ENCODE peak calls at places on chromosomes 2 and 18, in four cellular contexts. One of them, this sample, is unnamed.

GRCh38 chr18:80112623-80113248 is 3.7 kb downstream of the ADNP2 start:
- DNase-seq in K562: peak; percentile 12
- DNase-seq in HepG2: peak; percentile 29
- DNase-seq in HCT116: no peak
- DNase-seq in this sample: no peak

GRCh38 chr2:106944220-106944619 is 58.3 kb upstream of the ST6GAL2 start:
- DNase-seq in K562: no peak
- DNase-seq in HCT116: no peak
- DNase-seq in HepG2: no peak
- DNase-seq in this sample: no peak

GRCh38 chr2:105183555-105184323 is 57.8 kb upstream of the GPR45 start:
- DNase-seq in K562: no peak
- DNase-seq in HepG2: no peak
- DNase-seq in HCT116: no peak
- DNase-seq in this sample: no peak

GRCh38 chr2:226802573-226802972 is 3.0 kb upstream of the IRS1 start:
- DNase-seq in HepG2: peak; percentile 86
- DNase-seq in K562: peak; percentile 48
- DNase-seq in HCT116: peak; percentile 81
- DNase-seq in this sample: no peak

GRCh38 chr2:36266536-36267121 is 88.9 kb upstream of the CRIM1 start:
- DNase-seq in HCT116: no peak
- DNase-seq in HepG2: no peak
- DNase-seq in K562: no peak
- DNase-seq in this sample: no peak

GRCh38 chr2:205967391-205968075 is 118.4 kb downstream of the INO80D start:
- DNase-seq in HepG2: no peak
- DNase-seq in HCT116: no peak
- DNase-seq in K562: no peak
- DNase-seq in this sample: no peak

GRCh38 chr18:27862056-27862682 is 314.8 kb downstream of the CDH2 start:
- DNase-seq in K562: no peak
- DNase-seq in HepG2: no peak
- DNase-seq in HCT116: no peak
- DNase-seq in this sample: no peak

GRCh38 chr18:49865401-49865800 is 52.1 kb upstream of the ACAA2 start:
- DNase-seq in HCT116: no peak
- DNase-seq in K562: no peak
- DNase-seq in HepG2: no peak
- DNase-seq in this sample: no peak

GRCh38 chr18:34959211-34959829 is 81.9 kb upstream of the MAPRE2 start:
- DNase-seq in HCT116: no peak
- DNase-seq in K562: no peak
- DNase-seq in HepG2: peak; percentile 92
- DNase-seq in this sample: no peak

GRCh38 chr2:48278590-48278989 is 251.4 kb upstream of the STON1 start:
- DNase-seq in HCT116: no peak
- DNase-seq in K562: no peak
- DNase-seq in HepG2: no peak
- DNase-seq in this sample: no peak

GRCh38 chr2:54492335-54492734 is 36.2 kb downstream of the SPTBN1 start:
- DNase-seq in HepG2: peak; percentile 60
- DNase-seq in HCT116: no peak
- DNase-seq in K562: no peak
- DNase-seq in this sample: no peak

GRCh38 chr18:79692056-79692455 is 12.5 kb downstream of the CTDP1 start:
- DNase-seq in K562: no peak
- DNase-seq in HepG2: no peak
- DNase-seq in HCT116: no peak
- DNase-seq in this sample: no peak

GRCh38 chr2:166612214-166612613 is 118.2 kb upstream of the SCN7A start:
- DNase-seq in K562: no peak
- DNase-seq in HepG2: no peak
- DNase-seq in HCT116: no peak
- DNase-seq in this sample: no peak

GRCh38 chr2:166614027-166614426 is 120.0 kb upstream of the SCN7A start:
- DNase-seq in HepG2: no peak
- DNase-seq in K562: no peak
- DNase-seq in HCT116: no peak
- DNase-seq in this sample: no peak

GRCh38 chr2:166613226-166613625 is 119.2 kb upstream of the SCN7A start:
- DNase-seq in K562: no peak
- DNase-seq in HCT116: no peak
- DNase-seq in HepG2: no peak
- DNase-seq in this sample: no peak

GRCh38 chr2:166609183-166609959 is 115.3 kb upstream of the SCN7A start:
- DNase-seq in K562: no peak
- DNase-seq in HepG2: peak; percentile 81
- DNase-seq in HCT116: no peak
- DNase-seq in this sample: no peak

DNA sequence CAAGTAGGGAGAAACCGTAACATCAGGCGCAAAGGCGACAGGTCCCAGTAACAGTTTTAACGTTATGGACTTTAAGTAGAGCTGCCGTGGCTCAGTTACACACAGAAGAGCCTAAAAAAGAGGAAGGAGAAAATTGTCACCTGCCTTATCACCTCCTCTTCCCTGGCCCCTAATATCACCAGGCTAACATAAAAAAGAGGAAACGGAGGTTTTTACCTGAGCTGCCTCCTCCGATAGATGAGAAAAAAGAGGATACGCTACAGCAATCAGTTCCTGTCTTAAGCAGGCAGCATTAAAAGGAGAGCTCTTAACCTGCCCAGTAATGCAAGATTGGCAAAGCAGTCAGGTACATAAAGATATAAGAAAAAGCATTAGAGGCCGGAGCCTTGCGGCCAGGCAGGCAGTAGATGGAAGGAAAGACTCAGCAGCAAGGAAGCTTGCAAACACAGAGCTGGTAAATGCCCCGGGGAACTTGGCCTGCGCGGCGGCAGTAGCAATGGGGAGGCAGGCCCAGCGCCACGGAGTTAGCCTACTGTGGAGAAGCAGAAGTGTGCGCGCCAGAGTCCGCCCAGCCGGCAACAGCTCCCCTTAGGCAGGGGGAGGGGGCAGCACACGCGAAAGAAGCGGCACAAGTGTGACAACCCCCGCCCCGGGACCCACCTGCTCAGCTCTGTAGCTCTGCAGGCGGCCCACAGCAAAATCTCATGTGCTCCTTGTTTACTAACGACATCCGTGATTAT is 116.3 kb upstream of the SCN7A start:
- DNase-seq in K562: no peak
- DNase-seq in HCT116: no peak
- DNase-seq in HepG2: no peak
- DNase-seq in this sample: no peak
- H3K4me1 ChIP-seq in K562: no peaks in the 10 kb centered on the region
- H3K4me1 ChIP-seq in HCT116: no peaks in the 10 kb centered on the region
- H3K4me1 ChIP-seq in HepG2: peaks cover 16% of the 10 kb centered on the region
- H3K4me1 ChIP-seq in this sample: no peaks in the 10 kb centered on the region

DNA sequence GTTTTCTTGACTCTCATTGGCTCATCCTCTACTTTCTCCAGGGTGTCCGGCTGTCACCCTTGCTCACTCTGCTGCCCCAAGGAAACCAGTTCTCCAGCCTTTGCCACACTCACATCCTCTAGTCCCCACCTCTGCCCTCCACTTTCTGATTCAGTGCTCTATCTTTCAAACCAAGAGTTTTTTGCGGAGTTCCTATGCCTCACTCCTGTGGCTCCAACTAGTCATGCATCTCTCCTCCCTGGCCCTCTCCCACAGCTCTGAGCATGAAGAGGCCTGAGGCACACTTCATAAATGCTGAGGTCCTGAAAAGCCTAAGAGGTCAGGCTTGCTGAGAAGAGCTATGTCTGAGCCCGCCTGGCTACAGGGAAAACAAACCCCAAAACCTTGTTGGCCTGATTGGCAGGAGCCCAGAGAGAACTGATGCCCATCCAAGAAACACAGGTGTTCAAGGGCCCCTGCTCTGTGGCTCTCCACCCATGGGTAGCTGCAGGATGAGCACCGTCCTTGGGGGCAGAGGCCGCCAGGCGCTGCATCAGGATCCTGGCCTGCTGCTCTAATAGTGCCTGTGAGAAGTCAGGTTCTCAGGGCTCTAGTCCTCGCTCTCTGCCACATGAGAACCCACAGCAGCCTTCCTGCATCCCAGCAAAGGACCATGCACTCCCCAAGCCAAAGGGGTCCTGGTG is 42.1 kb downstream of the HS1BP3 start:
- DNase-seq in HCT116: no peak
- DNase-seq in K562: no peak
- DNase-seq in HepG2: no peak
- DNase-seq in this sample: no peak
- H3K27ac ChIP-seq in HCT116: no peak overlapping the region
- H3K27ac ChIP-seq in K562: no peak overlapping the region
- H3K27ac ChIP-seq in HepG2: peak overlapping the region; percentile 95
- H3K27ac ChIP-seq in this sample: no peak overlapping the region

GRCh38 chr2:69082430-69082997 is 69.5 kb downstream of the ANTXR1 start:
- DNase-seq in HCT116: no peak
- DNase-seq in K562: no peak
- DNase-seq in HepG2: peak; percentile 92
- DNase-seq in this sample: peak; percentile 78
- TF ChIP-seq TCF7L2 in HCT116: no peak
- TF ChIP-seq TCF7L2 in K562: no peak
- TF ChIP-seq TCF7L2 in HepG2: no peak
- TF ChIP-seq TCF7L2 in this sample: peak; percentile 86

DNA sequence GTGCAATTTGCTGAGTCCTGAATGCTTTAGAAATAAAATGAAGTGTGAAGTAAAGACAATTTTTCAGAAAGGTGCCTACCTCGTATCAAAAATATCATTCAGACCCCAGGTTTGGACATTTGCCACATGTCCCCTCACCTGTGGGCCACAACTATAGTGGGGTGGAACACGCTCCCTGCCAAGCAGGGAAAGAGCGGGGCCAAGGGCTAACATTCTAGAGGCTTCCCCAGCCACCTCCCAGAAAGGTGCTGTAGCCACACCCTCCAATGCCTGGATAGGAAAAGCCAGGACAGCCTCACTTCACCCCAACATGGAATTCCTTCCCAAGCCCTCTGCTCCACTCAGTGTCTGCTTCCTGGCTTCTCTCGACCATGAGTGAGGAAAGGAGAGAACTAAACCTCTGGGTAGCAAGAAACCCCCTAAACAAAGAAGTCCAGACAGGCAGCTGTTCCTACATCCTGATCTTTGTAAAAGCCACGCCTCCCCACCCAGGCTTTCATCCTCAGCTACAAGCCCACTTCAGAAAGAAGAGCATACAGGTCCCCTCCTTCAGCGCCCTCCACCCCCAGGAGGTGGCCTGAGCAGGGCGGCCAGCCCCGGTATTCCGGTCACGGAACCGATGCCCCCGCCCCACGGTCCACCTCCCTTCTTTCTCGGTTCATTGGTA is 2.1 kb downstream of the COL6A3 start:
- DNase-seq in HCT116: no peak
- DNase-seq in K562: no peak
- DNase-seq in HepG2: no peak
- DNase-seq in this sample: no peak
- H3K4me1 ChIP-seq in HCT116: no peaks in the 10 kb centered on the region
- H3K4me1 ChIP-seq in K562: no peaks in the 10 kb centered on the region
- H3K4me1 ChIP-seq in HepG2: no peaks in the 10 kb centered on the region
- H3K4me1 ChIP-seq in this sample: peaks cover 4% of the 10 kb centered on the region